ENCODE peak calls at places on chromosomes 2 and 18, in five cellular contexts. L is K562, D is endothelial cell of umbilical vein, S is astrocyte, J is HCT116. T is an unnamed sample.

GRCh38 chr2:210503622-210504300 is 27.2 kb upstream of the LANCL1 start:
- DNase-seq in L (no peak), D (peak; percentile 46), S (no peak), J (no peak), T (no peak)

GRCh38 chr2:124024491-124025348 is at the start of gene CNTNAP5:
- DNase-seq in S (peak; percentile 1), D (no peak), J (no peak), L (peak; percentile 40), T (no peak)

GRCh38 chr2:206511283-206511682 is 68.0 kb downstream of the ADAM23 start:
- DNase-seq in L (no peak), J (no peak), D (no peak), S (no peak), T (no peak)

GRCh38 chr18:2087877-2088673 is 483.2 kb downstream of the METTL4 start:
- DNase-seq in L (no peak), S (no peak), J (no peak), D (no peak), T (no peak)

GRCh38 chr2:49165662-49166061 is 11.3 kb upstream of the FSHR start:
- DNase-seq in L (no peak), S (no peak), J (no peak), D (no peak), T (no peak)

GRCh38 chr2:137828624-137829023 is 135.6 kb upstream of the HNMT start:
- DNase-seq in D (no peak), L (no peak), J (no peak), S (no peak), T (no peak)

GRCh38 chr2:28649481-28650260 is 102.0 kb upstream of the PPP1CB start:
- DNase-seq in L (no peak), S (no peak), D (peak; percentile 40), J (peak; percentile 60), T (no peak)

GRCh38 chr2:58569460-58570185 is 328.5 kb upstream of the FANCL start:
- DNase-seq in S (peak; percentile 15), L (no peak), D (no peak), J (no peak), T (no peak)

GRCh38 chr2:32627441-32627900 is 379 bp upstream of the TTC27 start:
- DNase-seq in D (no peak), L (no peak), J (no peak), S (peak; percentile 59), T (no peak)

GRCh38 chr2:196759378-196759706 is 40.1 kb downstream of the GTF3C3 start:
- DNase-seq in D (peak; percentile 18), L (no peak), S (no peak), J (no peak), T (no peak)

GRCh38 chr2:240068193-240068592 is 14.9 kb upstream of the OR6B3 start:
- DNase-seq in L (no peak), J (no peak), S (no peak), D (no peak), T (no peak)
- TF ChIP-seq EZH2 in L (no peak), J (no peak), S (no peak), D (no peak), T (no peak)

GRCh38 chr2:66507673-66508127 is 72.8 kb downstream of the MEIS1 start:
- DNase-seq in D (no peak), L (no peak), J (no peak), S (no peak), T (no peak)
- H3K4me3 ChIP-seq in D (no peak overlapping the region), L (no peak overlapping the region), J (no peak overlapping the region), S (no peak overlapping the region), T (no peak overlapping the region)

GRCh38 chr2:44807344-44808025 is 134.0 kb upstream of the SIX3 start:
- DNase-seq in S (no peak), J (no peak), D (peak; percentile 4), L (no peak), T (no peak)
- TF ChIP-seq EZH2 in S (no peak), J (peak; percentile 77), D (no peak), L (no peak), T (no peak)

GRCh38 chr18:57715073-57715472 is 88.0 kb downstream of the ATP8B1 start:
- DNase-seq in J (no peak), D (no peak), S (no peak), L (no peak), T (no peak)
- H3K4me3 ChIP-seq in J (no peak overlapping the region), D (no peak overlapping the region), S (no peak overlapping the region), L (no peak overlapping the region), T (no peak overlapping the region)

DNA sequence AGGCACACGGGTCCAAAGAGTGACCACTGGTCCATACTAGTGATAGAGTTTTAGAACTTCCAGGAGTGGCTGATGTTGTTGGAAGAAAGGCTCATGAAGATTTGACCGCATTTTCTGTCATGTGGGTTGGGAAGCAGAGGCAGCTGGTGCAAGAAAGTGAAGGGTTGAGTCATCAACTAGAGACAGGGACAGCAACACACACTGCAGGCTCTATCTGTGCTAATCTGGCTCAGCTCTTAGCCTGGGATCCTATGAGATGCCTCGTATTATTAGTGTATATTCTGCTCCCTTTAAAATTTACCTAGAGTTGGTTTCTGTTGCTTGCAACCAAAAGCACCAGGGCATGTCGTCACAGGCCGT is 2.5 kb upstream of the SH3RF3 start:
- DNase-seq in L (no peak), J (no peak), D (no peak), S (peak; percentile 90), T (no peak)
- TF ChIP-seq EZH2 in L (no peak), J (no peak), D (no peak), S (no peak), T (no peak)

GRCh38 chr2:235666240-235666781 is 172.5 kb downstream of the AGAP1 start:
- DNase-seq in S (peak; percentile 95), J (peak; percentile 86), D (peak; percentile 74), L (no peak), T (peak; percentile 21)

GRCh38 chr2:235669983-235670962 is 176.4 kb downstream of the AGAP1 start:
- DNase-seq in S (peak; percentile 77), D (peak; percentile 59), L (no peak), J (no peak), T (no peak)

GRCh38 chr2:235668782-235669181 is 174.9 kb downstream of the AGAP1 start:
- DNase-seq in D (no peak), S (no peak), J (no peak), L (no peak), T (no peak)

GRCh38 chr2:235670974-235671787 is 177.3 kb downstream of the AGAP1 start:
- DNase-seq in L (no peak), S (no peak), D (no peak), J (no peak), T (no peak)

DNA sequence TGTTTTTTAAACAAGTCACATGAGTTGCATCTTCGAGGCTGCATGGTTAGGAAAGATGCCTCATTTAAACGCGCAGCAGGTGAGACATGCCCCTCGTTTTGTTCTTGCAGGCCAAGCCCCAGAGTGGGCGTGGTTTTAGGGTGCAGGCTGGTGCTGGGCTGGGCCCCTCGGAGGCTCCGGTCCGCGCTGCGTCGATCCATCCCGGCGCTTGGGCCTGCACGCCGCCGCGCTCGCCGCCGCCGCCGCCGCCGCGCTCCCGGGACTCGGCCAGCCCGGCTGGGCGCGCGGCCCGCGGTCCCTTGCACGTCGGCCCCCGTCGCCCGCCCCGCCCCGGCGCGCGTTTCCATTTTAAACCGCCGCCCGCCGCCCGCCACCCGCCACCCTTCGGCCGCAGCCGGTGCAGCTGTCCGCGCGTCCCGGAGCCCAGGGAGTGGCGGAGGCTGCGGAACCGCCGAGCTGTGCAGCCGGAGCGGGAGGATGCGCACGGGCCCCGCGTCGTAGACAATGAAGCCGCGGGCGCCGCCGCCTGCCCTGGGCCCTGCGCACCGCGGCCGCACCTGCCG is 175.5 kb downstream of the AGAP1 start:
- DNase-seq in L (no peak), J (peak; percentile 77), D (peak; percentile 35), S (peak; percentile 59), T (peak; percentile 26)
- H3K4me3 ChIP-seq in L (no peak overlapping the region), J (peak overlapping the region; percentile 36), D (no peak overlapping the region), S (no peak overlapping the region), T (no peak overlapping the region)

GRCh38 chr18:23134780-23135678 is at the start of gene CABLES1:
- DNase-seq in D (peak; percentile 84), L (no peak), J (no peak), S (peak; percentile 43), T (no peak)
- TF ChIP-seq EZH2 in D (no peak), L (no peak), J (no peak), S (no peak), T (peak; percentile 52)

GRCh38 chr2:74441111-74441689 is 537 bp downstream of the RTKN start:
- DNase-seq in J (no peak), L (no peak), S (no peak), D (no peak), T (no peak)

GRCh38 chr2:74440005-74440377 is 1.7 kb downstream of the RTKN start:
- DNase-seq in S (no peak), J (no peak), D (peak; percentile 44), L (no peak), T (no peak)

GRCh38 chr2:74439373-74440004 is 2.2 kb downstream of the RTKN start:
- DNase-seq in D (no peak), S (no peak), J (no peak), L (no peak), T (no peak)

GRCh38 chr2:74441690-74442482 is at the start of gene RTKN:
- DNase-seq in J (peak; percentile 82), D (no peak), S (no peak), L (no peak), T (no peak)

DNA sequence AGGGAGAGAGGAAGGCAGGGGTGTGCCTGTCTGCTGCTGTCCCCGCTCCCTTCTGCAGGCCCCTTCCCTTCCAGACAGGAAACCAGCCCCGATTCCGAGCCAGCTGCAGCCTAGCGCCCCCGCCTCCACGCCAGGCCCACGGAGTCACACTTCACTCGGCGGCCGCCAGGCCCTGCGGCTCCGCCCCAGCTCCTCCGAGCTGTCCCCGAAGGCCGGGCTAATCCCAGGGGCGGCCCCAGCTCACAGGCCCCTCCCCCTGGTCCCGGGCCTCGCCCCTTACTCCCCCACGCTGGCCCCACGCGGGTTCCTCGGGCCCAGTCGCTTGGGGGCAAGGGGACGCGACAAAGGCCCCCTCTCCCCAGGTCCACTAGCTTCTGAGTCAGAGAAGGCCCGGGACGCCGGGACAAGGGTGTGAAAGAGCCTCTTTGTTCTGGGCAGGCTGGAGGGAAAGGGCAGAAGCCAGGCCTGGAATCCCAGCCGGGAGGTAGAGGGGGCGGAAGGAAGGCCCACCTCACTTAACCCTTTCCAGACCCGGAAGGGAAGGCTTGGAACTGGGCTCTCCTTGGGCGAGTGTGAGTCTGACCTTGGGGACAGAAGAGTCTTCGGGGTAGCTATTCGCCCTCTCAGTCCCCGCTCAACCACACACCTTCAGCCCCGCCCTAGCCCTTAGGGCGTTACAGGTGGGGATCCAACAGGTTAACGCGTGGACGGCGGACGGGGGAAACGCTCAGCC is 1.2 kb downstream of the RTKN start:
- DNase-seq in D (peak; percentile 89), J (peak; percentile 80), S (peak; percentile 64), L (peak; percentile 99), T (no peak)
- H3K4me3 ChIP-seq in D (no peak overlapping the region), J (peak overlapping the region; percentile 66), S (peak overlapping the region; percentile 75), L (peak overlapping the region; percentile 41), T (peak overlapping the region; percentile 78)

GRCh38 chr18:13217971-13218375 is 587 bp upstream of the LDLRAD4 start:
- DNase-seq in L (no peak), J (no peak), D (peak; percentile 15), S (no peak), T (no peak)

GRCh38 chr18:13216092-13216582 is 2.4 kb upstream of the LDLRAD4 start:
- DNase-seq in J (peak; percentile 31), L (no peak), S (peak; percentile 62), D (peak; percentile 81), T (no peak)

GRCh38 chr18:13217466-13217961 is 1.0 kb upstream of the LDLRAD4 start:
- DNase-seq in D (peak; percentile 47), S (peak; percentile 18), J (no peak), L (peak; percentile 27), T (no peak)

GRCh38 chr18:13218376-13219011 is at the start of gene LDLRAD4:
- DNase-seq in D (peak; percentile 34), J (no peak), S (no peak), L (no peak), T (no peak)

GRCh38 chr18:13216732-13217465 is 1.7 kb upstream of the LDLRAD4 start:
- DNase-seq in D (peak; percentile 22), S (no peak), J (no peak), L (no peak), T (no peak)
- TF ChIP-seq EZH2 in D (no peak), S (no peak), J (no peak), L (no peak), T (peak; percentile 42)

T was measured in keratinocyte.